ENCODE peak calls at places on chromosomes 3 and 15, in four cellular contexts. One of them, this sample, is unnamed.

GRCh38 chr3:161558256-161558655 is 61.6 kb downstream of the OTOL1 start:
- DNase-seq in HepG2: no peak
- DNase-seq in K562: no peak
- DNase-seq in GM12878: no peak
- DNase-seq in this sample: no peak

GRCh38 chr3:194294888-194295214 is 56.3 kb downstream of the CPN2 start:
- DNase-seq in HepG2: no peak
- DNase-seq in GM12878: no peak
- DNase-seq in K562: no peak
- DNase-seq in this sample: peak; percentile 21

GRCh38 chr3:36244728-36245127 is 135.6 kb upstream of the STAC start:
- DNase-seq in GM12878: no peak
- DNase-seq in HepG2: no peak
- DNase-seq in K562: no peak
- DNase-seq in this sample: no peak

GRCh38 chr3:69819283-69819682 is 80.0 kb downstream of the MITF start:
- DNase-seq in HepG2: no peak
- DNase-seq in GM12878: no peak
- DNase-seq in K562: no peak
- DNase-seq in this sample: no peak

GRCh38 chr15:96347181-96348111 is 16.9 kb downstream of the NR2F2 start:
- DNase-seq in HepG2: no peak
- DNase-seq in GM12878: no peak
- DNase-seq in K562: no peak
- DNase-seq in this sample: peak; percentile 45

GRCh38 chr3:70806556-70806955 is 494.1 kb upstream of the MDFIC2 start:
- DNase-seq in K562: no peak
- DNase-seq in HepG2: no peak
- DNase-seq in GM12878: no peak
- DNase-seq in this sample: no peak

GRCh38 chr3:47731066-47731465 is 50.6 kb downstream of the SMARCC1 start:
- DNase-seq in K562: no peak
- DNase-seq in GM12878: no peak
- DNase-seq in HepG2: no peak
- DNase-seq in this sample: no peak

GRCh38 chr3:159872374-159873109 is 116.1 kb upstream of the IL12A start:
- DNase-seq in K562: no peak
- DNase-seq in GM12878: no peak
- DNase-seq in HepG2: no peak
- DNase-seq in this sample: no peak

GRCh38 chr3:107833046-107833445 is 257.8 kb downstream of the CD47 start:
- DNase-seq in GM12878: no peak
- DNase-seq in HepG2: no peak
- DNase-seq in K562: no peak
- DNase-seq in this sample: no peak

GRCh38 chr3:155370198-155370597 is 76.7 kb upstream of the STRIT1 start:
- DNase-seq in GM12878: no peak
- DNase-seq in HepG2: no peak
- DNase-seq in K562: no peak
- DNase-seq in this sample: no peak

GRCh38 chr3:8851703-8852102 is 82.3 kb upstream of the OXTR start:
- DNase-seq in GM12878: no peak
- DNase-seq in HepG2: peak; percentile 19
- DNase-seq in K562: no peak
- DNase-seq in this sample: no peak

GRCh38 chr3:33786565-33787327 is 11.7 kb upstream of the PDCD6IP start:
- DNase-seq in K562: no peak
- DNase-seq in HepG2: no peak
- DNase-seq in GM12878: no peak
- DNase-seq in this sample: no peak

GRCh38 chr15:94070341-94071275 is 160.8 kb upstream of the MCTP2 start:
- DNase-seq in HepG2: no peak
- DNase-seq in GM12878: no peak
- DNase-seq in K562: no peak
- DNase-seq in this sample: peak; percentile 11

GRCh38 chr15:87348746-87349145 is 907.8 kb downstream of the NTRK3 start:
- DNase-seq in K562: no peak
- DNase-seq in GM12878: no peak
- DNase-seq in HepG2: no peak
- DNase-seq in this sample: no peak

GRCh38 chr15:61049934-61050333 is 179.2 kb downstream of the RORA start:
- DNase-seq in K562: no peak
- DNase-seq in HepG2: peak; percentile 24
- DNase-seq in GM12878: peak; percentile 17
- DNase-seq in this sample: no peak

GRCh38 chr15:31440754-31441298 is 114.2 kb downstream of the KLF13 start:
- DNase-seq in HepG2: no peak
- DNase-seq in GM12878: no peak
- DNase-seq in K562: peak; percentile 26
- DNase-seq in this sample: no peak

GRCh38 chr15:58771621-58772235 is 626 bp downstream of the MINDY2 start:
- DNase-seq in GM12878: no peak
- DNase-seq in K562: peak; percentile 49
- DNase-seq in HepG2: no peak
- DNase-seq in this sample: peak; percentile 70

GRCh38 chr3:69944931-69945493 is 54.5 kb upstream of the SAMMSON start:
- DNase-seq in GM12878: no peak
- DNase-seq in HepG2: no peak
- DNase-seq in K562: no peak
- DNase-seq in this sample: no peak

GRCh38 chr3:94162700-94163099 is 99.8 kb downstream of the NSUN3 start:
- DNase-seq in GM12878: no peak
- DNase-seq in K562: peak; percentile 8
- DNase-seq in HepG2: peak; percentile 13
- DNase-seq in this sample: no peak

GRCh38 chr15:56524915-56525314 is 60.0 kb upstream of the MNS1 start:
- DNase-seq in GM12878: no peak
- DNase-seq in K562: no peak
- DNase-seq in HepG2: no peak
- DNase-seq in this sample: no peak

GRCh38 chr3:52973806-52974205 is 72.1 kb downstream of the SFMBT1 start:
- DNase-seq in GM12878: no peak
- DNase-seq in K562: no peak
- DNase-seq in HepG2: no peak
- DNase-seq in this sample: no peak

GRCh38 chr15:67190813-67191212 is 63.6 kb downstream of the AAGAB start:
- DNase-seq in K562: no peak
- DNase-seq in HepG2: no peak
- DNase-seq in GM12878: no peak
- DNase-seq in this sample: no peak

GRCh38 chr15:27866505-27867165 is 232.5 kb downstream of the OCA2 start:
- DNase-seq in HepG2: no peak
- DNase-seq in GM12878: no peak
- DNase-seq in K562: no peak
- DNase-seq in this sample: no peak

GRCh38 chr3:64575211-64575844 is 112.5 kb downstream of the ADAMTS9 start:
- DNase-seq in HepG2: peak; percentile 7
- DNase-seq in K562: peak; percentile 14
- DNase-seq in GM12878: no peak
- DNase-seq in this sample: peak; percentile 24

GRCh38 chr3:173513123-173513522 is 115.6 kb downstream of the NLGN1 start:
- DNase-seq in GM12878: no peak
- DNase-seq in HepG2: no peak
- DNase-seq in K562: no peak
- DNase-seq in this sample: no peak

GRCh38 chr15:42494998-42495360 is 455 bp upstream of the SNAP23 start:
- DNase-seq in K562: no peak
- DNase-seq in GM12878: no peak
- DNase-seq in HepG2: peak; percentile 34
- DNase-seq in this sample: no peak

GRCh38 chr15:90665288-90666134 is 51.6 kb upstream of the BLM start:
- DNase-seq in K562: peak; percentile 82
- DNase-seq in HepG2: peak; percentile 21
- DNase-seq in GM12878: peak; percentile 74
- DNase-seq in this sample: peak; percentile 57
- TF ChIP-seq CREM in K562: no peak
- TF ChIP-seq CREM in HepG2: no peak
- TF ChIP-seq CREM in GM12878: peak; percentile 67
- TF ChIP-seq CREM in this sample: no peak

GRCh38 chr3:73361591-73361990 is 263.1 kb downstream of the PDZRN3 start:
- DNase-seq in HepG2: no peak
- DNase-seq in K562: no peak
- DNase-seq in GM12878: no peak
- DNase-seq in this sample: no peak

GRCh38 chr3:73365756-73366397 is 258.9 kb downstream of the PDZRN3 start:
- DNase-seq in HepG2: no peak
- DNase-seq in K562: no peak
- DNase-seq in GM12878: no peak
- DNase-seq in this sample: no peak

GRCh38 chr3:73363093-73363492 is 261.6 kb downstream of the PDZRN3 start:
- DNase-seq in GM12878: no peak
- DNase-seq in K562: no peak
- DNase-seq in HepG2: no peak
- DNase-seq in this sample: no peak

DNA sequence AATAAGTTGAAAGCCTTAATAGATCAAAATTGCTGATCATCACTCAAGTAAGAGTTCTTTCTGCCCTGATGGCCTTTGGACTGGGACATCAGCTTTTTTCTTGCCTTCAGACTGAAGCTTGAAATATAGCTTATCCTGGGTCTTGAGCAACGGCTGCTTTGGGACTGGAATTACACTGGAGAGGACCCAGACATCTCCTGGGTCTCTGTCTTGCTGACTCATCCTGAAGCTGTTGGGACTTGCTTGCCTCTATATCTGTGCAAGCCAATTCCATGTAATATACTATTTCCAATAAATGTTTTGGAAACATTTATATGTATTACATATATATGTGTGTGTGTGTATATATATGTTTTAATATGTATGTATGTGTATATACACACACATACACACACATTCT is 260.2 kb downstream of the PDZRN3 start:
- DNase-seq in GM12878: no peak
- DNase-seq in K562: no peak
- DNase-seq in HepG2: no peak
- DNase-seq in this sample: no peak
- TF ChIP-seq CREM in GM12878: no peak
- TF ChIP-seq CREM in K562: no peak
- TF ChIP-seq CREM in HepG2: no peak
- TF ChIP-seq CREM in this sample: no peak

DNA sequence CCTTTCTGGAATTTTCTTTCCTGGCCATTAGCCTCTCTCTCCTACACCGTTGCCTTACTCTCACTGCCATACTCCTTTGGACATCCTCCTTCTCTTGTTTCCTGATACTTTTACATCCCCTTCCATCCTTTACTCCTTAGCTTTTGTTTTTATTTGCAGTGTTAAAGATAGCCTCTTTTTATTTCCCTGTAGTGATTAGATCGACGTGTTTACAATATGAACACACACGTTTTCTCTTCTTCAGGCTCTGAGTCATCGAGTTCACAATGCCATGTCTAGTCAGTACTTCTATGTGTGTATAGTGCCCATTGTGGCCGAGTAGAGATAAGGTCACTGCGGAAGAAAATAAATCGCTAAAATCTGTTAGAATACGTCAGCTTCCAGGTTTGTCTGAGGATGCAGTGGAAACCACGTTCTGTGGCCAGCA is 208.5 kb downstream of the LPP start:
- DNase-seq in K562: no peak
- DNase-seq in HepG2: peak; percentile 73
- DNase-seq in GM12878: no peak
- DNase-seq in this sample: no peak
- TF ChIP-seq CREM in K562: no peak
- TF ChIP-seq CREM in HepG2: no peak
- TF ChIP-seq CREM in GM12878: no peak
- TF ChIP-seq CREM in this sample: no peak

GRCh38 chr3:113211370-113212154 is at the start of gene BOC:
- DNase-seq in HepG2: no peak
- DNase-seq in K562: no peak
- DNase-seq in GM12878: no peak
- DNase-seq in this sample: peak; percentile 43
- TF ChIP-seq CREM in HepG2: no peak
- TF ChIP-seq CREM in K562: no peak
- TF ChIP-seq CREM in GM12878: no peak
- TF ChIP-seq CREM in this sample: no peak

GRCh38 chr15:79184465-79184892 is 93.9 kb upstream of the RASGRF1 start:
- DNase-seq in K562: peak; percentile 68
- DNase-seq in HepG2: peak; percentile 59
- DNase-seq in GM12878: peak; percentile 25
- DNase-seq in this sample: peak; percentile 80
- TF ChIP-seq CREM in K562: no peak
- TF ChIP-seq CREM in HepG2: no peak
- TF ChIP-seq CREM in GM12878: no peak
- TF ChIP-seq CREM in this sample: no peak

GRCh38 chr3:184171562-184171961 is 3.1 kb upstream of the AP2M1 start:
- DNase-seq in K562: peak; percentile 71
- DNase-seq in HepG2: no peak
- DNase-seq in GM12878: no peak
- DNase-seq in this sample: no peak
- TF ChIP-seq CREM in K562: no peak
- TF ChIP-seq CREM in HepG2: no peak
- TF ChIP-seq CREM in GM12878: no peak
- TF ChIP-seq CREM in this sample: no peak

DNA sequence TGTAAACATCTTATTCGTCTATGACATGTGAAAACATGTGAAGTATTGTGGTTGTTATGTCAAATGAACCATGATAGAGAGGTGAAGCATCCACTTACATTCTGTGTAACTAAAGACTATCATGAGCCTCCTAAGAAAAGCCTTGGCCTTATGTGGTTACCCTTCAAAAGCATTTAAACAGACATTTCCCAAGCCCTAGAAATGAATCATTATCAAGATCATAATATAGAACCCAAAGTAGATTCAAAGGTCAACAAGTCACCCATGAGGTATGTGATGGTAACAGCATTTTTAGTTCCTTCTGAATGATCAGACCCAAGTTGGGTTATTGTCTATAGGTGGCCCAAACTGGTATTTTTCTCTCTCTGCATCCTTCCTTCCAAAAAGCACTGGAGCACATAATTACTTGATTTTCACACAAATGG is 408.0 kb downstream of the TBL1XR1 start:
- DNase-seq in K562: no peak
- DNase-seq in GM12878: no peak
- DNase-seq in HepG2: no peak
- DNase-seq in this sample: no peak
- TF ChIP-seq CREM in K562: no peak
- TF ChIP-seq CREM in GM12878: no peak
- TF ChIP-seq CREM in HepG2: no peak
- TF ChIP-seq CREM in this sample: no peak

DNA sequence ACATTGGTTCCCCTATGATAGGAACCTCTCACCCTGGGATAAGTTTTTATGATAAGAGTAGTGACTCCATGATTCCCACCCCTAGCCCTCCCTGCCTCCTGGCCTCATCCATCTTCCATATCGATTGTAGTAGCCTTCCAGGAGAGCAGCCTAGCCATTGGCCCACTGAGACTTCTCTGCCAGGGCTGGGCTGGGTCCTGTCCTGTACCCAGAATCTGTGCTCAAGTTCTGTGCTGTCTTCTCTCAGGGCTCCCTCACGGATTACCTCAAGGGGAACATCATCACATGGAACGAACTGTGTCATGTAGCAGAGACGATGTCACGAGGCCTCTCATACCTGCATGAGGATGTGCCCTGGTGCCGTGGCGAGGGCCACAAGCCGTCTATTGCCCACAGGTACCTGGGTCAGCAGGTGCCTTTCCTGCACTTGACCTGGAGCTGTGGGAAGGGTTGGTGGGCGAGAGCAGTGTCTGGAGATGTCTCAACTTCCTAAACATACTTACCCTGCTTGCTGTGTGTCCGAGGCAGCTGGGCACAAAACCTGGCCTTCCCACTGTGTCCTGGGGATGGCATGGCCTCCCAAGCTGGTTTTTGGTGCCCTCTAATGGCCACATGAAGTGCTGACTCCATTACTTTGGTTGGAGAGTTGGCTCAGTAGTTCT is 16.6 kb upstream of the EXOG start:
- DNase-seq in K562: peak; percentile 69
- DNase-seq in HepG2: peak; percentile 47
- DNase-seq in GM12878: no peak
- DNase-seq in this sample: peak; percentile 47
- TF ChIP-seq CREM in K562: no peak
- TF ChIP-seq CREM in HepG2: no peak
- TF ChIP-seq CREM in GM12878: no peak
- TF ChIP-seq CREM in this sample: no peak